ENCODE peak calls at places on chromosomes 4 and X, in six cellular contexts. Q is hepatocyte, X is psoas muscle, V is endodermal cell, A is ovary, W is Peyer's patch. Z is an unnamed sample.
A peak's percentile ranks its signal among the peaks of the same experiment; 100 is the strongest.

GRCh38 chrX:86148024-86148511 is at the start of gene DACH2:
- DNase-seq in W (peak; percentile 23), A (peak; percentile 81), X (peak; percentile 69), Q (peak; percentile 88), V (peak; percentile 95), Z (peak; percentile 40)

GRCh38 chr4:157096439-157096838 is 20.5 kb downstream of the GLRB start:
- DNase-seq in W (no peak), X (no peak), V (no peak), A (no peak), Q (no peak), Z (no peak)

GRCh38 chr4:113971706-113972360 is 7.6 kb downstream of the ARSJ start:
- DNase-seq in A (no peak), V (no peak), Q (no peak), W (no peak), X (no peak), Z (no peak)

GRCh38 chrX:103918050-103918449 is 44.4 kb upstream of the TMSB15B start:
- DNase-seq in W (peak; percentile 53), X (peak; percentile 28), V (peak; percentile 94), A (peak; percentile 56), Q (peak; percentile 71), Z (no peak)

GRCh38 chr4:9762823-9763475 is 18.5 kb upstream of the DRD5 start:
- DNase-seq in V (peak; percentile 87), W (no peak), A (peak; percentile 55), Q (peak; percentile 86), X (no peak), Z (peak; percentile 71)

GRCh38 chrX:102580891-102581290 is 18.4 kb upstream of the ARMCX5 start:
- DNase-seq in Q (no peak), A (no peak), W (no peak), X (no peak), V (no peak), Z (no peak)

GRCh38 chr4:151142758-151143157 is 43.3 kb downstream of the RPS3A start:
- DNase-seq in V (no peak), X (no peak), W (no peak), A (no peak), Q (no peak), Z (no peak)

GRCh38 chr4:110487873-110488272 is 11.9 kb downstream of the ENPEP start:
- DNase-seq in Q (peak; percentile 52), V (no peak), W (no peak), A (no peak), X (no peak), Z (peak; percentile 56)

GRCh38 chrX:153576239-153576870 is 22.6 kb downstream of the CCNQ start:
- DNase-seq in A (no peak), X (no peak), W (no peak), V (no peak), Q (no peak), Z (no peak)

GRCh38 chr4:66575024-66575696 is 904.9 kb upstream of the EPHA5 start:
- DNase-seq in X (peak; percentile 29), A (no peak), Q (peak; percentile 84), W (no peak), V (no peak), Z (peak; percentile 59)

GRCh38 chr4:110075891-110076290 is 122.5 kb downstream of the ELOVL6 start:
- DNase-seq in X (no peak), W (no peak), V (no peak), Q (no peak), A (no peak), Z (no peak)

GRCh38 chr4:107603430-107603829 is 116.6 kb downstream of the PAPSS1 start:
- DNase-seq in A (no peak), V (no peak), Q (peak; percentile 40), W (no peak), X (no peak), Z (no peak)

GRCh38 chrX:134020910-134021309 is 35.5 kb upstream of the GPC3 start:
- DNase-seq in A (no peak), Q (peak; percentile 16), W (no peak), X (no peak), V (no peak), Z (peak; percentile 78)

GRCh38 chr4:128287159-128287870 is at the start of gene PGRMC2:
- DNase-seq in Q (peak; percentile 46), A (no peak), X (no peak), V (peak; percentile 85), W (peak; percentile 30), Z (no peak)

GRCh38 chr4:109410776-109411175 is 22.8 kb upstream of the SEC24B start:
- DNase-seq in A (no peak), Q (no peak), V (no peak), X (no peak), W (no peak), Z (no peak)

GRCh38 chr4:125169192-125169591 is 145.6 kb upstream of the FAT4 start:
- DNase-seq in X (no peak), V (no peak), W (no peak), A (no peak), Q (no peak), Z (no peak)

GRCh38 chr4:99943904-99944437 is 2.4 kb downstream of the DNAJB14 start:
- DNase-seq in Q (no peak), A (no peak), W (no peak), V (no peak), X (no peak), Z (no peak)

GRCh38 chr4:10085386-10085785 is 31.2 kb downstream of the WDR1 start:
- DNase-seq in X (no peak), Q (no peak), W (no peak), V (no peak), A (peak; percentile 32), Z (no peak)

GRCh38 chr4:78704981-78705757 is 71.0 kb upstream of the BMP2K start:
- DNase-seq in W (no peak), V (no peak), Q (peak; percentile 38), X (no peak), A (no peak), Z (peak; percentile 10)

GRCh38 chr4:6427439-6428090 is 44.8 kb downstream of the PPP2R2C start:
- DNase-seq in X (no peak), Q (no peak), A (no peak), V (peak; percentile 61), W (no peak), Z (no peak)

GRCh38 chr4:11313157-11313943 is 115.3 kb downstream of the HS3ST1 start:
- DNase-seq in V (no peak), X (no peak), W (no peak), A (no peak), Q (no peak), Z (no peak)

GRCh38 chrX:47191331-47191730 is 2.3 kb upstream of the UBA1 start:
- DNase-seq in W (peak; percentile 47), A (no peak), Q (peak; percentile 43), V (peak; percentile 72), X (no peak), Z (no peak)

GRCh38 chr4:54668031-54668611 is 10.4 kb downstream of the KIT start:
- DNase-seq in V (peak; percentile 56), A (no peak), Q (no peak), X (no peak), W (no peak), Z (no peak)

GRCh38 chrX:113868169-113868568 is 715.7 kb upstream of the HTR2C start:
- DNase-seq in V (no peak), Q (peak; percentile 52), X (no peak), W (no peak), A (no peak), Z (no peak)

GRCh38 chr4:186765138-186765537 is 41.5 kb upstream of the FAT1 start:
- DNase-seq in A (no peak), V (peak; percentile 66), W (no peak), Q (peak; percentile 13), X (peak; percentile 24), Z (peak; percentile 73)

DNA sequence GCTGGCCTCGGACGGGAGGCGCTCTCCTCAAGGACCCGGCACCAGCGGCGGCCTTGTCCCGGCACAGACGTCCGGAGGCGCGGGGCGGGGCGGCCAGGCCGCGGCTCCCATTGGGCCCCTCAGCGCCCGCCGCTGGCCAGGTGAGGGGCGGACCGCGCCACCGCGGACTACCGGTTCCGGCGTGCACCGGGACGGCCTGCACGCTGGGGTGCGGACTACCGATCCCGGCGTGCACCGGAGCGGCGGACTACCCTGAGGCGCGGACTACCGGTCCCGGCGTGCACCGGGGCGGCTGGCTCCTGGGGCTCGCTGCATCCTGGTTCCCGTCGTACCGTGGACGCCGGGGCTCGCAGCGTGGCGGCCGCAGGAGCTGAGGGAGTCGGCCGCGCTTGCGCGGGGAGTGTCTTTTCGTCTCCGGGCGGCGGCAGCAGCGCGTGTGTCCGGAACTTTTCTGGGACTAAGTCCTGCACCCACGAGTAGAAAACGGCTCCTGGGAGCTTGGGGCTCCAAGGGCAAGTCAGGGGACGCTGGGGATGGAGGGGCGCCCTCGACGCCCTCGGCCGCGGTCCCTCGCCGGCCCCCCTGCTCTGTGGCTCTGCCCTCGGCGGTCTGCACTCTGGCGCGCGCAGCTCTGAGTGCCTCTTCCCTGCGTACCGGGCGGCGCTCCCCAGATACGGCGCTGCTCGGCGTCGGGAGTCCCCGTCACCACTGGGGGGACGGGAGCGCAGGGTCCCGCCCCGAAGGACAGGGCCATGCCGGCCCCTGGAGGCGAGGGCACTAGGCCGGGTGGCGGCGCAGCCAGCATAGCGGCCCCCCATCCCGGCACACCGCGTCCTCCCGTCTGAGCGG is at the start of gene LETM1:
- DNase-seq in W (peak; percentile 95), Q (peak; percentile 98), V (peak; percentile 97), X (peak; percentile 97), A (peak; percentile 95), Z (peak; percentile 84)
- H3K4me1 ChIP-seq in W (no peaks in the 10 kb centered on the region), Q (peaks cover 22% of the 10 kb centered on the region), V (no peaks in the 10 kb centered on the region), X (peaks cover 32% of the 10 kb centered on the region), A (peaks cover 11% of the 10 kb centered on the region), Z (peaks cover 68% of the 10 kb centered on the region)

GRCh38 chr4:94933799-94934198 is 176.0 kb downstream of the BMPR1B start:
- DNase-seq in V (no peak), A (no peak), Q (no peak), X (no peak), W (no peak), Z (no peak)
- H3K4me1 ChIP-seq in V (peaks cover 13% of the 10 kb centered on the region), A (no peaks in the 10 kb centered on the region), Q (peaks cover 16% of the 10 kb centered on the region), X (no peaks in the 10 kb centered on the region), W (no peaks in the 10 kb centered on the region), Z (no peaks in the 10 kb centered on the region)

GRCh38 chr4:37867102-37867501 is 23.8 kb upstream of the TBC1D1 start:
- DNase-seq in A (no peak), V (no peak), W (no peak), X (no peak), Q (no peak), Z (no peak)
- H3K4me1 ChIP-seq in A (no peaks in the 10 kb centered on the region), V (no peaks in the 10 kb centered on the region), W (no peaks in the 10 kb centered on the region), X (no peaks in the 10 kb centered on the region), Q (no peaks in the 10 kb centered on the region), Z (peaks cover 12% of the 10 kb centered on the region)

GRCh38 chr4:1615786-1616573 is 68.1 kb downstream of the FAM53A start:
- DNase-seq in V (no peak), X (peak; percentile 38), W (no peak), A (no peak), Q (no peak), Z (no peak)

GRCh38 chr4:1618438-1618837 is 65.7 kb downstream of the FAM53A start:
- DNase-seq in W (no peak), Q (no peak), V (no peak), A (no peak), X (no peak), Z (no peak)

GRCh38 chr4:1614502-1614853 is 69.6 kb downstream of the FAM53A start:
- DNase-seq in A (no peak), W (no peak), Q (no peak), V (no peak), X (no peak), Z (no peak)

GRCh38 chr4:1614854-1615595 is 69.1 kb downstream of the FAM53A start:
- DNase-seq in X (no peak), V (no peak), W (no peak), Q (no peak), A (no peak), Z (no peak)

DNA sequence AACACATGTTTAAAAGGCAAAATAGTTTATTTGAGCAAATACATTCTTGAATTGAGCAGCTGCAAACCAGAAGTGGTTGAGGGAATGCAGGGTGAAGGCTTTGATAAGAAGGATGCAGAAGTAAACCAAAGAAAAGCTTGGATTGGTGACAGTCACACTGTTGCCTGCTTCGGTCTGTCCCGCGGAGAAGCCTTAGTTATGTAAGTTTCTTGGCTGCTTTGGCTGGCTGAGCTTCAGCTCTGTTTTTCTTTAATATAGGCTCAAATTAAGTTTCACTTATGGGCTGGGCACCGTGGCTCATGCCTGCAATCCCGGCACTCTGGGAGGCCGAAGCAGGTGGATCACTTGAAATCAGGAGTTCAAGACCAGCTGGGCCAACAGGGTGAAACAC is 67.5 kb downstream of the FAM53A start:
- DNase-seq in X (no peak), W (no peak), V (no peak), A (no peak), Q (no peak), Z (no peak)
- H3K4me1 ChIP-seq in X (no peaks in the 10 kb centered on the region), W (no peaks in the 10 kb centered on the region), V (no peaks in the 10 kb centered on the region), A (peaks cover 2% of the 10 kb centered on the region), Q (no peaks in the 10 kb centered on the region), Z (no peaks in the 10 kb centered on the region)